ENCODE peak calls at places on chromosome 11, in six cellular contexts. L is Calu3, M is lung, Y is activated T-cell treated with anti-CD3 and anti-CD28 coated beads for 24 hours, A is COR-L47, P is kidney. V is an unnamed sample.

GRCh38 chr11:128884703-128885338 is 6.3 kb upstream of the KCNJ5 start:
- DNase-seq in Y (peak; percentile 41), P (no peak), A (peak; percentile 52), M (peak; percentile 75), L (peak; percentile 76), V (peak; percentile 76)

GRCh38 chr11:68306636-68307035 is 5.8 kb upstream of the LRP5 start:
- DNase-seq in A (no peak), L (no peak), Y (no peak), P (no peak), M (no peak), V (no peak)

GRCh38 chr11:134252539-134253188 is 488 bp downstream of the THYN1 start:
- DNase-seq in Y (peak; percentile 15), M (no peak), L (no peak), A (peak; percentile 40), P (no peak), V (peak; percentile 74)

GRCh38 chr11:85974126-85974525 is 94.8 kb downstream of the PICALM start:
- DNase-seq in Y (no peak), A (no peak), L (no peak), M (no peak), P (no peak), V (no peak)

GRCh38 chr11:2564588-2565440 is 120.0 kb downstream of the KCNQ1 start:
- DNase-seq in L (no peak), A (no peak), M (no peak), P (no peak), Y (no peak), V (peak; percentile 64)

GRCh38 chr11:26696330-26696729 is 25.5 kb downstream of the SLC5A12 start:
- DNase-seq in P (no peak), L (no peak), A (no peak), Y (no peak), M (no peak), V (no peak)

GRCh38 chr11:35711173-35711910 is 48.8 kb downstream of the TRIM44 start:
- DNase-seq in L (no peak), M (no peak), P (no peak), Y (no peak), A (no peak), V (no peak)

GRCh38 chr11:64088159-64089026 is 52.7 kb downstream of the FLRT1 start:
- DNase-seq in A (peak; percentile 37), Y (no peak), L (no peak), M (no peak), P (no peak), V (no peak)

GRCh38 chr11:119691020-119691666 is 37.9 kb downstream of the NECTIN1 start:
- DNase-seq in P (no peak), L (no peak), A (no peak), M (no peak), Y (peak; percentile 3), V (no peak)

GRCh38 chr11:93784935-93785360 is 866 bp downstream of the MED17 start:
- DNase-seq in A (no peak), M (no peak), P (no peak), L (no peak), Y (peak; percentile 11), V (no peak)

GRCh38 chr11:122724520-122724919 is 69.0 kb downstream of the UBASH3B start:
- DNase-seq in M (no peak), Y (no peak), L (no peak), P (no peak), A (no peak), V (no peak)

GRCh38 chr11:87359401-87359800 is 321.7 kb downstream of the TMEM135 start:
- DNase-seq in A (peak; percentile 69), L (no peak), M (no peak), P (no peak), Y (no peak), V (no peak)

GRCh38 chr11:15180212-15180814 is 65.6 kb downstream of the INSC start:
- DNase-seq in A (no peak), L (no peak), M (no peak), P (no peak), Y (no peak), V (no peak)

GRCh38 chr11:134630896-134631295 is 218.9 kb upstream of the B3GAT1 start:
- DNase-seq in M (no peak), P (peak; percentile 26), Y (no peak), A (no peak), L (no peak), V (peak; percentile 68)

GRCh38 chr11:79864882-79865281 is 424.1 kb upstream of the TENM4 start:
- DNase-seq in A (no peak), M (no peak), Y (no peak), L (no peak), P (no peak), V (no peak)

GRCh38 chr11:93845181-93846092 is 5.0 kb downstream of the VSTM5 start:
- DNase-seq in Y (no peak), M (no peak), A (no peak), L (no peak), P (no peak), V (no peak)

GRCh38 chr11:1152316-1153104 is 5.2 kb upstream of the MUC5AC start:
- DNase-seq in Y (no peak), M (no peak), P (no peak), L (peak; percentile 87), A (no peak), V (peak; percentile 74)

GRCh38 chr11:12449961-12450715 is 72.8 kb downstream of the PARVA start:
- DNase-seq in L (no peak), M (no peak), A (no peak), P (no peak), Y (no peak), V (no peak)

GRCh38 chr11:69888671-69889076 is 69.5 kb upstream of the FGF3 start:
- DNase-seq in Y (peak; percentile 45), A (peak; percentile 61), L (peak; percentile 86), P (peak; percentile 62), M (peak; percentile 69), V (no peak)

GRCh38 chr11:126410649-126411048 is 55.2 kb downstream of the ST3GAL4 start:
- DNase-seq in A (no peak), M (peak; percentile 41), L (no peak), P (peak; percentile 37), Y (no peak), V (no peak)

V was measured in cardiac septum.